ENCODE peak calls at places on chromosomes 4 and X, in ten cellular contexts. M is Caki2; E is AML-193; W is lung microvascular endothelial cell; H is NCI-H1417 treated with DMSO at 0.1 percent for 48 hours; O is GOT3; L is stimulated activated CD8-positive, alpha-beta memory T cell treated with anti-CD3 and anti-CD28 coated beads, Interleukin-4, amount 100 ng/mL, for 24 hours; I is NCI-H774; P is NCI-H1105; K is head of caudate nucleus. Y is an unnamed sample.

GRCh38 chr4:6566582-6567190 is 8.3 kb upstream of the MAN2B2 start:
- DNase-seq in M (no peak), E (no peak), W (no peak), H (no peak), O (no peak), L (no peak), I (no peak), P (no peak), K (no peak), Y (no peak)

GRCh38 chr4:3642806-3643517 is 110.7 kb upstream of the LRPAP1 start:
- DNase-seq in M (no peak), E (no peak), W (no peak), H (no peak), O (no peak), L (no peak), I (no peak), P (no peak), K (no peak), Y (no peak)

GRCh38 chrX:105981772-105982485 is 56.6 kb downstream of the SERPINA7 start:
- DNase-seq in M (no peak), E (no peak), W (no peak), H (no peak), O (no peak), L (no peak), I (no peak), P (no peak), K (no peak), Y (no peak)

GRCh38 chr4:105808459-105809041 is 86.7 kb upstream of the NPNT start:
- DNase-seq in M (no peak), E (no peak), W (no peak), H (no peak), O (no peak), L (no peak), I (no peak), P (no peak), K (no peak), Y (peak; percentile 1)

GRCh38 chr4:89213382-89213701 is 94.3 kb downstream of the GPRIN3 start:
- DNase-seq in M (no peak), E (no peak), W (no peak), H (no peak), O (no peak), L (no peak), I (peak; percentile 26), P (no peak), K (no peak), Y (no peak)

GRCh38 chr4:552059-552458 is 24.0 kb downstream of the TMEM271 start:
- DNase-seq in M (no peak), E (no peak), W (no peak), H (no peak), O (no peak), L (no peak), I (no peak), P (no peak), K (no peak), Y (no peak)

GRCh38 chrX:2767631-2768455 is 16.0 kb downstream of the XG start:
- DNase-seq in M (peak; percentile 22), E (no peak), W (no peak), H (no peak), O (no peak), L (no peak), I (no peak), P (no peak), K (no peak), Y (peak; percentile 0)

GRCh38 chr4:88230953-88231835 is 53.2 kb downstream of the PPM1K start:
- DNase-seq in M (no peak), E (no peak), W (peak; percentile 27), H (no peak), O (no peak), L (no peak), I (no peak), P (no peak), K (no peak), Y (no peak)

GRCh38 chr4:74473155-74473811 is 28.3 kb downstream of the AREG start:
- DNase-seq in M (no peak), E (no peak), W (peak; percentile 60), H (no peak), O (no peak), L (no peak), I (no peak), P (no peak), K (no peak), Y (no peak)

GRCh38 chr4:153281476-153281875 is 63.0 kb upstream of the MND1 start:
- DNase-seq in M (no peak), E (no peak), W (no peak), H (peak; percentile 71), O (no peak), L (no peak), I (no peak), P (no peak), K (no peak), Y (no peak)

GRCh38 chr4:158664806-158665205 is 6.9 kb downstream of the C4orf46 start:
- DNase-seq in M (no peak), E (no peak), W (no peak), H (no peak), O (no peak), L (no peak), I (no peak), P (no peak), K (no peak), Y (no peak)

GRCh38 chrX:8037593-8038348 is 110.6 kb upstream of the PNPLA4 start:
- DNase-seq in M (no peak), E (no peak), W (no peak), H (no peak), O (no peak), L (no peak), I (no peak), P (no peak), K (no peak), Y (no peak)

GRCh38 chrX:87583679-87584078 is 66.1 kb downstream of the KLHL4 start:
- DNase-seq in M (no peak), E (peak; percentile 0), W (peak; percentile 56), H (no peak), O (no peak), L (no peak), I (no peak), P (no peak), K (no peak), Y (no peak)

GRCh38 chrX:96907888-96908287 is 24.2 kb downstream of the RPA4 start:
- DNase-seq in M (no peak), E (no peak), W (peak; percentile 33), H (no peak), O (no peak), L (no peak), I (no peak), P (no peak), K (no peak), Y (no peak)

GRCh38 chrX:118807151-118808017 is 16.2 kb upstream of the ZCCHC12 start:
- DNase-seq in M (peak; percentile 18), E (peak; percentile 40), W (peak; percentile 75), H (peak; percentile 8), O (peak; percentile 0), L (peak; percentile 13), I (peak; percentile 38), P (peak; percentile 23), K (peak; percentile 35), Y (peak; percentile 12)

GRCh38 chr4:138953962-138954371 is 61.6 kb upstream of the NOCT start:
- DNase-seq in M (peak; percentile 38), E (peak; percentile 82), W (peak; percentile 29), H (no peak), O (no peak), L (no peak), I (no peak), P (no peak), K (no peak), Y (no peak)

GRCh38 chr4:2663275-2663674 is 92.9 kb downstream of the TNIP2 start:
- DNase-seq in M (no peak), E (no peak), W (no peak), H (no peak), O (no peak), L (no peak), I (no peak), P (no peak), K (no peak), Y (no peak)

GRCh38 chr4:141645611-141646340 is 9.4 kb downstream of the IL15 start:
- DNase-seq in M (peak; percentile 77), E (no peak), W (no peak), H (no peak), O (no peak), L (no peak), I (no peak), P (no peak), K (no peak), Y (no peak)

GRCh38 chr4:137519406-137519805 is 12.9 kb downstream of the PCDH18 start:
- DNase-seq in M (no peak), E (no peak), W (no peak), H (no peak), O (no peak), L (no peak), I (no peak), P (no peak), K (no peak), Y (no peak)

GRCh38 chr4:172830295-172830764 is 338.3 kb upstream of the GALNT7 start:
- DNase-seq in M (peak; percentile 22), E (peak; percentile 11), W (peak; percentile 17), H (no peak), O (no peak), L (no peak), I (no peak), P (peak; percentile 3), K (no peak), Y (no peak)

GRCh38 chrX:128816919-128817318 is 706.4 kb downstream of the SMARCA1 start:
- DNase-seq in M (no peak), E (no peak), W (no peak), H (no peak), O (no peak), L (no peak), I (no peak), P (no peak), K (no peak), Y (no peak)

GRCh38 chr4:83214079-83214478 is 70.5 kb downstream of the COQ2 start:
- DNase-seq in M (no peak), E (no peak), W (no peak), H (no peak), O (no peak), L (no peak), I (no peak), P (no peak), K (no peak), Y (no peak)

GRCh38 chr4:129362685-129363274 is 266.8 kb downstream of the C4orf33 start:
- DNase-seq in M (peak; percentile 42), E (peak; percentile 73), W (peak; percentile 87), H (peak; percentile 52), O (no peak), L (no peak), I (peak; percentile 16), P (peak; percentile 61), K (peak; percentile 38), Y (peak; percentile 18)

GRCh38 chrX:134969726-134970125 is 21.1 kb upstream of the SMIM10 start:
- DNase-seq in M (no peak), E (no peak), W (no peak), H (no peak), O (no peak), L (no peak), I (no peak), P (no peak), K (no peak), Y (no peak)

GRCh38 chr4:161419822-161420221 is 744.0 kb downstream of the FSTL5 start:
- DNase-seq in M (no peak), E (peak; percentile 83), W (no peak), H (no peak), O (no peak), L (no peak), I (no peak), P (no peak), K (no peak), Y (no peak)

GRCh38 chr4:88104902-88105610 is 53.4 kb downstream of the ABCG2 start:
- DNase-seq in M (peak; percentile 75), E (no peak), W (peak; percentile 17), H (no peak), O (no peak), L (no peak), I (no peak), P (no peak), K (no peak), Y (peak; percentile 12)

GRCh38 chrX:75963774-75964173 is 178.7 kb upstream of the MAGEE2 start:
- DNase-seq in M (no peak), E (no peak), W (no peak), H (no peak), O (no peak), L (no peak), I (no peak), P (no peak), K (no peak), Y (no peak)

GRCh38 chr4:21845663-21846062 is 102.9 kb downstream of the KCNIP4 start:
- DNase-seq in M (no peak), E (no peak), W (no peak), H (no peak), O (no peak), L (no peak), I (no peak), P (no peak), K (no peak), Y (no peak)

Y was measured in SHP77.